ENCODE peak calls at places on chromosomes 11 and 22, in four cellular contexts. R is stomach, K is astrocyte, J is cardiac muscle cell. X is an unnamed sample. For H3K9me3, the result is how much of the 10 kb centered on the place peaks cover.

GRCh38 chr11:5153574-5154431 is 754 bp downstream of the OR52A1 start:
- DNase-seq in J (no peak), K (no peak), R (no peak), X (no peak)

GRCh38 chr22:21054714-21055563 is 9.2 kb downstream of the LRRC74B start:
- DNase-seq in K (no peak), R (no peak), J (no peak), X (no peak)

GRCh38 chr11:3002346-3002745 is 10.2 kb upstream of the NAP1L4 start:
- DNase-seq in K (no peak), R (peak), J (no peak), X (no peak)

GRCh38 chr11:118530180-118530682 is 761 bp upstream of the TMEM25 start:
- DNase-seq in R (peak), K (no peak), J (no peak), X (peak)

GRCh38 chr11:67652965-67653845 is 2.7 kb upstream of the ACY3 start:
- DNase-seq in J (no peak), K (no peak), R (no peak), X (no peak)

GRCh38 chr11:17280494-17281127 is 4.1 kb downstream of the NUCB2 start:
- DNase-seq in R (no peak), J (no peak), K (no peak), X (no peak)

GRCh38 chr11:77379253-77379652 is 77.8 kb upstream of the GDPD4 start:
- DNase-seq in R (no peak), J (peak), K (peak), X (no peak)

GRCh38 chr11:38582151-38582550 is 1984.1 kb upstream of the RAG2 start:
- DNase-seq in J (no peak), R (no peak), K (peak), X (no peak)

GRCh38 chr11:7657306-7658025 is 15.8 kb downstream of the CYB5R2 start:
- DNase-seq in J (peak), K (peak), R (peak), X (peak)

GRCh38 chr11:96361778-96362177 is 18.8 kb upstream of the MAML2 start:
- DNase-seq in K (peak), R (no peak), J (no peak), X (no peak)

GRCh38 chr11:126594921-126595367 is 239.5 kb downstream of the ST3GAL4 start:
- DNase-seq in J (no peak), K (no peak), R (no peak), X (no peak)

GRCh38 chr22:27752771-27753170 is 48.8 kb downstream of the MN1 start:
- DNase-seq in R (peak), K (peak), J (peak), X (no peak)

GRCh38 chr11:19437760-19438159 is 197.0 kb upstream of the E2F8 start:
- DNase-seq in J (peak), K (peak), R (no peak), X (no peak)

GRCh38 chr11:30481816-30482215 is 104.3 kb downstream of the MPPED2 start:
- DNase-seq in J (no peak), K (peak), R (no peak), X (no peak)

GRCh38 chr22:41401781-41402648 is 20.3 kb downstream of the TEF start:
- DNase-seq in R (peak), J (peak), K (no peak), X (peak)

GRCh38 chr22:29306175-29306829 is at the start of gene GAS2L1:
- DNase-seq in K (peak), J (peak), R (peak), X (peak)
- H3K4me3 ChIP-seq in K (peak), J (peak), R (peak), X (peak)

DNA sequence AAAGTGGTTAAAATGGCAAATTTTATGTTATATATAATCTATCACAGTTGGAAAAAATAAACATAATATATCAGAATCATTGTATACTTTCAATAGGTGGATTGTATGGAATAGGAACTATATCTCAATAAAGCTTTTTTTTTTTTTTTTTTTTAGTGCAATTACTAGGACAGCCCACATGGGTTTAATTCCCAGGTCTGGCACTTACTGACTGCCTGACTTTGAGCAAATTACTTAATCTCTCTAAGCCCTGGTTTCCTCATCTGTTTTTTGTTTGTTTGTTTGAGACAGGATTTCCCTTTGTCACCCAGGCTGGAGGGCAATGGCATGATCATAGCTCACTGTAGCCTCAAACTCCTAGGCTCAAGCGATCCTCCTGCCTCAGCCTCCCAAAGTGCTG is 26.1 kb upstream of the BAIAP2L2 start:
- DNase-seq in J (peak), K (no peak), R (no peak), X (no peak)
- H3K9me3 ChIP-seq in J (under half), K (under half), R (under half), X (under half)

GRCh38 chr11:28140689-28141455 is 32.7 kb downstream of the METTL15 start:
- DNase-seq in J (no peak), R (no peak), K (no peak), X (no peak)
- H3K4me3 ChIP-seq in J (no peak), R (no peak), K (no peak), X (no peak)

DNA sequence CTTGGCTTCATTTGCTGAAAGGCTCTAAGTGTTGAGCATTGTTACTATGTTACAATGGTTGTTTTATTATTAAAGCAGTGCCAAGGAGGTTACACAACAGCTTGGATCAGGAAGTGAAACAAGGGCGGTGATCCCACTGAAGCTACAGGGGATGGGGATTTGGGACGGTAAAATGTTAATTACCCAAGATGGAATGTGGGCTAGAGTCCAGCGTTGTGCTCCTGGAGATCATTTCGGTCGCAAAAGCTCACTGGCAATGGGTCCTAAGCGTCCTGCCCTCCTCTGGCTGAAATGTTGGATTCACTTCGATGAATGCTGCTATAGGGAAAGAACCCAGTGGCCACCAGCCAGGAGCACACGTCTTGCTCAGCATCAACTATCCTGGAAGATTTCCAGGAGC is 48.3 kb downstream of the FAM83F start:
- DNase-seq in J (peak), K (no peak), R (no peak), X (no peak)
- H3K9me3 ChIP-seq in J (under half), K (under half), R (under half), X (under half)

GRCh38 chr11:65183201-65183891 is 1.6 kb downstream of the CAPN1 start:
- DNase-seq in J (no peak), R (no peak), K (no peak), X (peak)
- H3K4me3 ChIP-seq in J (no peak), R (peak), K (peak), X (peak)

DNA sequence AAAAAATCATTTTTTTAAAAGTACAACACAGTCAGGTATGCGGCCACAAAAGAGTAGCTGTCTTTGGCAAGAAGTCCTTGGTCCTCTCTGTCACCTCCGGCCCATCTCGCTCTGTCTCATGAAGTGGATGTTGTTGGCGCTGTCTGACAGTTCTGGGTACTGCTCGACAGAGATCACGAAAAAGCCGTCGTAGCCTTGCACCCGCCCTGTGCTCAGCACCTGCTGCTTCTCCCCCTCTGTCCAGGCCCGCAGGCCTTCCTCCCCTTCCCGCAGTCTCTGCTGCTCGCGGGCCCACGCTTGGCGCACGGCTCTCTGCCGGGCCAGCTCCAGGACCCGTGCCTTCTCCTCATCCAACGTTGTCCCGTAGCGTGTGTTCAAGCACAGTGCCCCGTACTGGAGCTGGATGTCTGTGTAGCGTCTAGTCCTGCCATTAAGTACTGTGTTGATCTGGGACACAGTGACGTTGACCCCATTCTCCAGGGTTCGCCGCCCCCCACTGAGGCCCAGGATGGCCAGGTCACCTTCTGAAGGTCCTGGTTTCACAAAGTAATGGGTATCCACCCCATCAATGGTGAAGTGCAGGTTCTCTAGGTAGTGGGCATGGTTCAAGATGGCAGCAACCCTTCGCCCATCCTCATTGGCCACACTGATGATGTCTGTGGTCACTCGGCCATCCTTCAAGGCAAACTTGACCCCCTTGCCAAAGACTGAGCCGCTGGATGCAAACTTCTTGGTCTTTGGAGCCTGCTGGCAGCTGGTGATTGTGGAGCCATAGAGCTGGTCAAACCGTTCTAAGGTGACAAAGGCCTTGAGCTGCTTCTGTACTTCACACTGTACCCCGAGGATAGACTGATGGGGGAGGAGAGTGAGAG is 83.5 kb upstream of the NARS2 start:
- DNase-seq in K (no peak), J (no peak), R (no peak), X (no peak)
- H3K9me3 ChIP-seq in K (under half), J (under half), R (under half), X (under half)

X was measured in small intestine.